ENCODE peak calls at places on chromosomes 2 and 18, in ten cellular contexts. One of them, this sample, is unnamed.

GRCh38 chr18:79614211-79615028 is 65.2 kb upstream of the CTDP1 start:
- DNase-seq in HFFc6: no peak
- DNase-seq in endothelial cell: peak; percentile 2
- DNase-seq in glutamatergic neuron: peak; percentile 9
- DNase-seq in fibroblast of lung: no peak
- DNase-seq in GM20000: no peak
- DNase-seq in AG09319: no peak
- DNase-seq in WTC11: no peak
- DNase-seq in Peyer's patch: no peak
- DNase-seq in OCI-LY7: no peak
- DNase-seq in this sample: no peak

GRCh38 chr2:178084273-178084672 is 11.7 kb upstream of the PDE11A start:
- DNase-seq in HFFc6: no peak
- DNase-seq in endothelial cell: no peak
- DNase-seq in glutamatergic neuron: no peak
- DNase-seq in fibroblast of lung: peak; percentile 2
- DNase-seq in GM20000: no peak
- DNase-seq in AG09319: no peak
- DNase-seq in WTC11: no peak
- DNase-seq in Peyer's patch: no peak
- DNase-seq in OCI-LY7: no peak
- DNase-seq in this sample: no peak

GRCh38 chr2:136131484-136131960 is 13.6 kb upstream of the CXCR4 start:
- DNase-seq in HFFc6: no peak
- DNase-seq in endothelial cell: no peak
- DNase-seq in glutamatergic neuron: no peak
- DNase-seq in fibroblast of lung: no peak
- DNase-seq in GM20000: no peak
- DNase-seq in AG09319: no peak
- DNase-seq in WTC11: no peak
- DNase-seq in Peyer's patch: peak; percentile 50
- DNase-seq in OCI-LY7: peak; percentile 55
- DNase-seq in this sample: no peak

GRCh38 chr2:109582928-109583895 is 30.6 kb downstream of the SEPTIN10 start:
- DNase-seq in HFFc6: peak; percentile 84
- DNase-seq in endothelial cell: no peak
- DNase-seq in glutamatergic neuron: no peak
- DNase-seq in fibroblast of lung: no peak
- DNase-seq in GM20000: no peak
- DNase-seq in AG09319: no peak
- DNase-seq in WTC11: no peak
- DNase-seq in Peyer's patch: no peak
- DNase-seq in OCI-LY7: no peak
- DNase-seq in this sample: no peak

GRCh38 chr2:28370355-28370754 is 22.3 kb upstream of the FOSL2 start:
- DNase-seq in HFFc6: no peak
- DNase-seq in endothelial cell: no peak
- DNase-seq in glutamatergic neuron: no peak
- DNase-seq in fibroblast of lung: no peak
- DNase-seq in GM20000: no peak
- DNase-seq in AG09319: no peak
- DNase-seq in WTC11: no peak
- DNase-seq in Peyer's patch: no peak
- DNase-seq in OCI-LY7: no peak
- DNase-seq in this sample: no peak

GRCh38 chr2:109098251-109098920 is 30.6 kb upstream of the SH3RF3 start:
- DNase-seq in HFFc6: no peak
- DNase-seq in endothelial cell: no peak
- DNase-seq in glutamatergic neuron: no peak
- DNase-seq in fibroblast of lung: peak; percentile 12
- DNase-seq in GM20000: no peak
- DNase-seq in AG09319: no peak
- DNase-seq in WTC11: no peak
- DNase-seq in Peyer's patch: no peak
- DNase-seq in OCI-LY7: no peak
- DNase-seq in this sample: no peak

GRCh38 chr2:219772103-219772502 is 144.7 kb downstream of the SLC4A3 start:
- DNase-seq in HFFc6: no peak
- DNase-seq in endothelial cell: no peak
- DNase-seq in glutamatergic neuron: no peak
- DNase-seq in fibroblast of lung: no peak
- DNase-seq in GM20000: no peak
- DNase-seq in AG09319: no peak
- DNase-seq in WTC11: no peak
- DNase-seq in Peyer's patch: no peak
- DNase-seq in OCI-LY7: no peak
- DNase-seq in this sample: no peak

GRCh38 chr2:157471078-157471477 is 27.2 kb upstream of the CYTIP start:
- DNase-seq in HFFc6: no peak
- DNase-seq in endothelial cell: no peak
- DNase-seq in glutamatergic neuron: no peak
- DNase-seq in fibroblast of lung: no peak
- DNase-seq in GM20000: peak; percentile 25
- DNase-seq in AG09319: no peak
- DNase-seq in WTC11: no peak
- DNase-seq in Peyer's patch: peak; percentile 41
- DNase-seq in OCI-LY7: peak; percentile 15
- DNase-seq in this sample: no peak

GRCh38 chr2:67108231-67108630 is 288.9 kb upstream of the ETAA1 start:
- DNase-seq in HFFc6: no peak
- DNase-seq in endothelial cell: no peak
- DNase-seq in glutamatergic neuron: no peak
- DNase-seq in fibroblast of lung: no peak
- DNase-seq in GM20000: no peak
- DNase-seq in AG09319: no peak
- DNase-seq in WTC11: no peak
- DNase-seq in Peyer's patch: no peak
- DNase-seq in OCI-LY7: no peak
- DNase-seq in this sample: no peak

GRCh38 chr2:45699032-45699658 is 47.7 kb downstream of the PRKCE start:
- DNase-seq in HFFc6: peak; percentile 76
- DNase-seq in endothelial cell: no peak
- DNase-seq in glutamatergic neuron: no peak
- DNase-seq in fibroblast of lung: peak; percentile 71
- DNase-seq in GM20000: peak; percentile 30
- DNase-seq in AG09319: no peak
- DNase-seq in WTC11: no peak
- DNase-seq in Peyer's patch: no peak
- DNase-seq in OCI-LY7: no peak
- DNase-seq in this sample: peak; percentile 21

GRCh38 chr2:237500681-237501424 is 13.8 kb downstream of the MLPH start:
- DNase-seq in HFFc6: peak; percentile 100
- DNase-seq in endothelial cell: no peak
- DNase-seq in glutamatergic neuron: no peak
- DNase-seq in fibroblast of lung: peak; percentile 94
- DNase-seq in GM20000: no peak
- DNase-seq in AG09319: peak; percentile 63
- DNase-seq in WTC11: no peak
- DNase-seq in Peyer's patch: no peak
- DNase-seq in OCI-LY7: no peak
- DNase-seq in this sample: peak; percentile 96

GRCh38 chr2:57432528-57432927 is 614.1 kb upstream of the VRK2 start:
- DNase-seq in HFFc6: no peak
- DNase-seq in endothelial cell: no peak
- DNase-seq in glutamatergic neuron: no peak
- DNase-seq in fibroblast of lung: no peak
- DNase-seq in GM20000: no peak
- DNase-seq in AG09319: no peak
- DNase-seq in WTC11: no peak
- DNase-seq in Peyer's patch: no peak
- DNase-seq in OCI-LY7: no peak
- DNase-seq in this sample: no peak

GRCh38 chr18:46297621-46298020 is 193.4 kb downstream of the HAUS1 start:
- DNase-seq in HFFc6: no peak
- DNase-seq in endothelial cell: no peak
- DNase-seq in glutamatergic neuron: no peak
- DNase-seq in fibroblast of lung: no peak
- DNase-seq in GM20000: no peak
- DNase-seq in AG09319: no peak
- DNase-seq in WTC11: no peak
- DNase-seq in Peyer's patch: no peak
- DNase-seq in OCI-LY7: no peak
- DNase-seq in this sample: no peak

GRCh38 chr2:221490506-221491060 is 81.5 kb downstream of the EPHA4 start:
- DNase-seq in HFFc6: no peak
- DNase-seq in endothelial cell: no peak
- DNase-seq in glutamatergic neuron: no peak
- DNase-seq in fibroblast of lung: no peak
- DNase-seq in GM20000: no peak
- DNase-seq in AG09319: no peak
- DNase-seq in WTC11: no peak
- DNase-seq in Peyer's patch: no peak
- DNase-seq in OCI-LY7: no peak
- DNase-seq in this sample: no peak

GRCh38 chr2:69191672-69192071 is 178.7 kb downstream of the ANTXR1 start:
- DNase-seq in HFFc6: no peak
- DNase-seq in endothelial cell: no peak
- DNase-seq in glutamatergic neuron: no peak
- DNase-seq in fibroblast of lung: no peak
- DNase-seq in GM20000: no peak
- DNase-seq in AG09319: peak; percentile 41
- DNase-seq in WTC11: no peak
- DNase-seq in Peyer's patch: no peak
- DNase-seq in OCI-LY7: no peak
- DNase-seq in this sample: no peak

DNA sequence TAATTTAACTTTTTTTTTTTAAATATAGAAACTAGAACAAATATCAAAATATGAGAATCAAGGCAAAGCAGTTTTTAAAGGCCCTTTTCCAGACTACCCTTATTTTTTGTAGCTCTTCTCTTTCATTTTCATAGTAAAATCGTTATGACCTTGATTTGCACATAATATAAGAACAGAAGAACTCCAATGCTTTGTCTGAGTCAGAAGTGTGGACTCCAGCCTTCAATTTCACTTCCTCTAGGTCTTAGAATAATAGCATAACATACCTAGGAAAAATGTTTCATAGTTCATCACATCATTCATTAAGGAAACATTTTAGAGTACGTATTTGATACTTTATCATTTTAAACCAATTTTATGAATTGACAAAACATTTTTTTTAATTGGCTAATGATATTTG is 74.4 kb downstream of the ANKRD12 start:
- DNase-seq in HFFc6: no peak
- DNase-seq in endothelial cell: no peak
- DNase-seq in glutamatergic neuron: no peak
- DNase-seq in fibroblast of lung: no peak
- DNase-seq in GM20000: no peak
- DNase-seq in AG09319: no peak
- DNase-seq in WTC11: no peak
- DNase-seq in Peyer's patch: no peak
- DNase-seq in OCI-LY7: no peak
- DNase-seq in this sample: no peak
- TF ChIP-seq CTCF in HFFc6: no peak
- TF ChIP-seq CTCF in endothelial cell: no peak
- TF ChIP-seq CTCF in glutamatergic neuron: no peak
- TF ChIP-seq CTCF in fibroblast of lung: no peak
- TF ChIP-seq CTCF in GM20000: no peak
- TF ChIP-seq CTCF in AG09319: no peak
- TF ChIP-seq CTCF in WTC11: no peak
- TF ChIP-seq CTCF in Peyer's patch: no peak
- TF ChIP-seq CTCF in OCI-LY7: no peak
- TF ChIP-seq CTCF in this sample: no peak

DNA sequence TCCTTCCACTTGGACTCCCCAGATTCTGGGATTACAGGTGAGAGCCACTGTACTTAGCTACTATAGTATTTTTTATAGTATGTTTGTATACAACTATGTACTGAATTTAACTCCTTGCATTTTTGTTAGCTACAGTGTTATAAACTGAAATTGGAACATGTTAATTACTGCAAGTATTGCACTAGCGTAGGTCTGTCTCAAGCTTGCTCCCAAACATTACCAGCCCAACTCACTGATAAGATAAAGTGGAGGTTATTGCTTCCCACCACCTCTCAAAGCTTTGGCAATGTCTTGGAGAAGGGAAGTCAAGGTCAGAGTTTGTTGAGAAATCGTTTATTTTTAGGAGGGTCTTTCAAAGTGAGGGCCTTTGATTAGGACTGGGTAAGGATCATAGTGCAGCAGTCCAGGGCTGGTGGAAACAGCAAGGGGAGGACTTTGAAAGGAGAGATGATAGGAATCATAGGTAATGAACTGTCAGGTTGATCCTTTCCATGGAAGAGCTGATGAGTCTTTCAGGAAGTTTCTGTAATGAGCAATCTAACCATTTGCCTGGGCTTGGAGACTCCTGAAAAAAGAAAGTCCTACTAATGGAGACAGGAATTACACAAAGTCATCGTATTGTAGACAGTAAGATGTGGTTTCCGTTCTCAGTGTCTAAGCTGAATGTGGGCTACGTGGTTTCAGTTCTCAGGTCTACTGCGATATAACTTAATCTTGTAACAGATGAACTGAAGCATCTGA is 257.1 kb downstream of the MYO3B start:
- DNase-seq in HFFc6: no peak
- DNase-seq in endothelial cell: no peak
- DNase-seq in glutamatergic neuron: no peak
- DNase-seq in fibroblast of lung: no peak
- DNase-seq in GM20000: peak; percentile 26
- DNase-seq in AG09319: no peak
- DNase-seq in WTC11: no peak
- DNase-seq in Peyer's patch: no peak
- DNase-seq in OCI-LY7: no peak
- DNase-seq in this sample: no peak
- TF ChIP-seq CTCF in HFFc6: no peak
- TF ChIP-seq CTCF in endothelial cell: no peak
- TF ChIP-seq CTCF in glutamatergic neuron: no peak
- TF ChIP-seq CTCF in fibroblast of lung: no peak
- TF ChIP-seq CTCF in GM20000: no peak
- TF ChIP-seq CTCF in AG09319: no peak
- TF ChIP-seq CTCF in WTC11: no peak
- TF ChIP-seq CTCF in Peyer's patch: no peak
- TF ChIP-seq CTCF in OCI-LY7: no peak
- TF ChIP-seq CTCF in this sample: no peak

GRCh38 chr2:122748552-122749011 is 993.1 kb downstream of the TSN start:
- DNase-seq in HFFc6: no peak
- DNase-seq in endothelial cell: no peak
- DNase-seq in glutamatergic neuron: no peak
- DNase-seq in fibroblast of lung: peak; percentile 1
- DNase-seq in GM20000: no peak
- DNase-seq in AG09319: no peak
- DNase-seq in WTC11: peak; percentile 15
- DNase-seq in Peyer's patch: no peak
- DNase-seq in OCI-LY7: no peak
- DNase-seq in this sample: no peak
- TF ChIP-seq CTCF in HFFc6: no peak
- TF ChIP-seq CTCF in endothelial cell: no peak
- TF ChIP-seq CTCF in glutamatergic neuron: no peak
- TF ChIP-seq CTCF in fibroblast of lung: no peak
- TF ChIP-seq CTCF in GM20000: no peak
- TF ChIP-seq CTCF in AG09319: no peak
- TF ChIP-seq CTCF in WTC11: no peak
- TF ChIP-seq CTCF in Peyer's patch: no peak
- TF ChIP-seq CTCF in OCI-LY7: no peak
- TF ChIP-seq CTCF in this sample: no peak

DNA sequence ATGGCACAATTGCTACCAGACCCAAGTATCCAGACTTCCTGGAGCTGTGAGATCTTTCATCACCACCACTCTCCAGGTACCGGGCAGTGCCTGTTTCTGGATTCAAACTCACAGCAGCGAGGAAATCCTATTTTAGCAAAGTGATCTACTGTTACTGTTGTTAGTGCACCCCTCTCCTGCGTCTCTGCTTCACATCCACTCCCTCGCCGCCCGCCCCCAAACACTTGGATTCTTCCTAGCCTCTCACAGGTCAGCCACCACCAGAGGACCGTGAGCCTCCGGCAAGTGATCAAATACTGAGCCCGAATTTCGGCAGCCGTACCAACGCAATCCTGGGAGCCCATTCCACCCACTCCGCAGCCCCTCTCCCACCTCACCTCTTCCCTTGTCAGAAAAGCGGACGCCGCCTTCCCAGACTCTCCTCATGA is 519 bp downstream of the METTL4 start:
- DNase-seq in HFFc6: peak; percentile 73
- DNase-seq in endothelial cell: peak; percentile 66
- DNase-seq in glutamatergic neuron: peak; percentile 80
- DNase-seq in fibroblast of lung: peak; percentile 78
- DNase-seq in GM20000: peak; percentile 62
- DNase-seq in AG09319: peak; percentile 35
- DNase-seq in WTC11: peak; percentile 70
- DNase-seq in Peyer's patch: peak; percentile 72
- DNase-seq in OCI-LY7: peak; percentile 78
- DNase-seq in this sample: peak; percentile 24
- TF ChIP-seq CTCF in HFFc6: peak; percentile 21
- TF ChIP-seq CTCF in endothelial cell: no peak
- TF ChIP-seq CTCF in glutamatergic neuron: no peak
- TF ChIP-seq CTCF in fibroblast of lung: no peak
- TF ChIP-seq CTCF in GM20000: no peak
- TF ChIP-seq CTCF in AG09319: peak; percentile 23
- TF ChIP-seq CTCF in WTC11: no peak
- TF ChIP-seq CTCF in Peyer's patch: no peak
- TF ChIP-seq CTCF in OCI-LY7: no peak
- TF ChIP-seq CTCF in this sample: no peak

This sample was measured in HFF-Myc.